ENCODE peak calls at places on chromosomes 7 and 10, in six cellular contexts. H is endothelial cell of umbilical vein, W is heart right ventricle, M is HFFc6, A is fibroblast of pulmonary artery, D is prostate gland. O is an unnamed sample.

GRCh38 chr10:64014281-64014680 is 493.1 kb downstream of the REEP3 start:
- DNase-seq in H (no peak), W (no peak), M (no peak), A (no peak), D (no peak), O (no peak)

GRCh38 chr7:64874114-64874513 is 29.0 kb upstream of the ZNF273 start:
- DNase-seq in H (no peak), W (no peak), M (no peak), A (no peak), D (no peak), O (no peak)

GRCh38 chr10:71513454-71513853 is 116.7 kb downstream of the CDH23 start:
- DNase-seq in H (no peak), W (no peak), M (no peak), A (no peak), D (no peak), O (no peak)

GRCh38 chr7:104252409-104253134 is 44.8 kb upstream of the ORC5 start:
- DNase-seq in H (no peak), W (no peak), M (peak; percentile 22), A (peak; percentile 22), D (no peak), O (no peak)

GRCh38 chr7:37346761-37347160 is 101.9 kb downstream of the ELMO1 start:
- DNase-seq in H (no peak), W (no peak), M (no peak), A (no peak), D (no peak), O (no peak)

GRCh38 chr7:94578615-94579014 is 69.0 kb downstream of the CASD1 start:
- DNase-seq in H (no peak), W (no peak), M (no peak), A (no peak), D (no peak), O (no peak)

GRCh38 chr7:151161757-151162156 is 5.7 kb downstream of the GBX1 start:
- DNase-seq in H (no peak), W (no peak), M (no peak), A (no peak), D (no peak), O (no peak)

GRCh38 chr7:114979388-114979787 is 57.5 kb downstream of the MDFIC start:
- DNase-seq in H (peak; percentile 57), W (peak; percentile 13), M (no peak), A (peak; percentile 89), D (no peak), O (peak; percentile 37)

GRCh38 chr10:71494980-71495381 is 98.3 kb downstream of the CDH23 start:
- DNase-seq in H (no peak), W (no peak), M (no peak), A (no peak), D (no peak), O (no peak)

GRCh38 chr10:82289945-82290344 is 415.0 kb downstream of the NRG3 start:
- DNase-seq in H (no peak), W (no peak), M (no peak), A (no peak), D (no peak), O (no peak)

GRCh38 chr10:22230331-22230833 is 12.6 kb upstream of the EBLN1 start:
- DNase-seq in H (peak; percentile 75), W (no peak), M (peak; percentile 16), A (peak; percentile 77), D (peak; percentile 15), O (no peak)

GRCh38 chr7:3430588-3430987 is 129.5 kb downstream of the SDK1 start:
- DNase-seq in H (no peak), W (no peak), M (no peak), A (no peak), D (no peak), O (no peak)

GRCh38 chr7:12727455-12728191 is 40.2 kb downstream of the ARL4A start:
- DNase-seq in H (peak; percentile 76), W (no peak), M (no peak), A (peak; percentile 67), D (no peak), O (no peak)

GRCh38 chr10:84214612-84215235 is 10.6 kb downstream of the LRIT2 start:
- DNase-seq in H (no peak), W (no peak), M (no peak), A (no peak), D (no peak), O (no peak)

GRCh38 chr7:54831046-54831643 is 72.1 kb upstream of the SEC61G start:
- DNase-seq in H (no peak), W (no peak), M (no peak), A (no peak), D (no peak), O (no peak)

GRCh38 chr10:84075226-84076046 is 63.9 kb upstream of the GHITM start:
- DNase-seq in H (no peak), W (no peak), M (no peak), A (no peak), D (no peak), O (no peak)

GRCh38 chr7:17441557-17441956 is 143.1 kb downstream of the AHR start:
- DNase-seq in H (peak; percentile 77), W (no peak), M (no peak), A (peak; percentile 31), D (no peak), O (no peak)

GRCh38 chr10:75191821-75192568 is 18.6 kb upstream of the VDAC2 start:
- DNase-seq in H (peak; percentile 64), W (peak; percentile 53), M (peak; percentile 92), A (peak; percentile 96), D (peak; percentile 46), O (peak; percentile 52)

GRCh38 chr10:99394256-99394655 is 36.2 kb downstream of the GOT1 start:
- DNase-seq in H (no peak), W (no peak), M (no peak), A (no peak), D (peak; percentile 32), O (no peak)

DNA sequence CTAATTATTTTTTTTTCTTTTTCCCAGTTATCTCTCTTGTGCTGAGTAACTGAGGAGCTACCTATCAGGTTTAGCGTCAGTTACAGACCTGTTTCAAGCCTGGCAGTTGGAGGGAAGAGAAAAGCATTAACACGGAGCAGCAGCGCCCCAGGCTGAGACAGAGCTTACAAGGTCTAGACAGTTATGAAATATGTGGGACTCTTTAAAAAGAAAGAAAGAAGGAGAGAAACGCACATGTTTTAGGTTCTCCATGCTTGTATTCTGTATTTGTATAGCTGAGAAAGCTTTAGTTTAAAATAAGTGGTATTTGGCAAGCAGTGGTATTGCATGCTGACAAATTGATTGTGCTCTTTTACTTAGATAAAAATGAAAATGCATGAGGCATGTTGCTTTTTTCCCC is 157.6 kb downstream of the GRK5 start:
- DNase-seq in H (no peak), W (no peak), M (no peak), A (no peak), D (no peak), O (no peak)
- TF ChIP-seq CTCF in H (no peak), W (no peak), M (peak; percentile 60), A (peak; percentile 26), D (peak; percentile 19), O (peak; percentile 20)

GRCh38 chr7:107384025-107384424 is 85.8 kb upstream of the GPR22 start:
- DNase-seq in H (no peak), W (no peak), M (no peak), A (no peak), D (no peak), O (no peak)
- TF ChIP-seq CTCF in H (no peak), W (no peak), M (peak; percentile 44), A (no peak), D (no peak), O (no peak)

DNA sequence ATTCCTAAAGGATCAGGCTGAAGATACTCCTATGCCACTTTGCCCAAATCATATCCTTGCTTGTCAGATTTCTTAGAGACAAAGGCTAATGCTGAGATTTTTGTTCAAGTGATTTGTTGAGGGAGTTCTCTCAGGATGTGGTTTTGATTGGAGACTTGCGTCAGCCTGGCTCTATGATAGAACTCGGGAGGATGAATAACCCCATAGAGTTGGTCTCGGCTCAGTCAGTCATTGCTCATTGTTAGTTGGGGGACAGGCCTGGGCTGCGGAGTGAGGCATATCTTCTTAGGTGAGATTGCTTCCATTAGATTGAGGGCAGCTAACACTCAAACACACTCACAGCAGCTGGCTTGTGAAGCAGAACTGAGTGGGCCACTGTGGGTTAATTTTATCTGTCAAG is 203.4 kb downstream of the KIF20B start:
- DNase-seq in H (no peak), W (no peak), M (no peak), A (no peak), D (no peak), O (no peak)
- TF ChIP-seq CTCF in H (no peak), W (no peak), M (no peak), A (no peak), D (no peak), O (no peak)

GRCh38 chr10:116780691-116781205 is 38.4 kb upstream of the HSPA12A start:
- DNase-seq in H (no peak), W (no peak), M (peak; percentile 16), A (no peak), D (no peak), O (no peak)
- TF ChIP-seq CTCF in H (no peak), W (no peak), M (no peak), A (no peak), D (no peak), O (no peak)

O was measured in left ventricle myocardium inferior.